ENCODE peak calls at places on chromosome 21, in seven cellular contexts. One of them, this sample, is unnamed.

GRCh38 chr21:42145569-42146250 is 73.2 kb upstream of the ABCG1 start:
- DNase-seq in H9: peak; percentile 67
- DNase-seq in thoracic aorta: no peak
- DNase-seq in GM13977: peak; percentile 94
- DNase-seq in H1: peak; percentile 7
- DNase-seq in mesothelial cell of epicardium: peak; percentile 70
- DNase-seq in CD4-positive, alpha-beta T cell: peak; percentile 49
- DNase-seq in this sample: peak; percentile 60

GRCh38 chr21:43297989-43298388 is 128.9 kb downstream of the SIK1 start:
- DNase-seq in H9: no peak
- DNase-seq in thoracic aorta: no peak
- DNase-seq in GM13977: no peak
- DNase-seq in H1: no peak
- DNase-seq in mesothelial cell of epicardium: no peak
- DNase-seq in CD4-positive, alpha-beta T cell: no peak
- DNase-seq in this sample: no peak

GRCh38 chr21:42486551-42486950 is 9.5 kb downstream of the RSPH1 start:
- DNase-seq in H9: no peak
- DNase-seq in thoracic aorta: no peak
- DNase-seq in GM13977: no peak
- DNase-seq in H1: no peak
- DNase-seq in mesothelial cell of epicardium: no peak
- DNase-seq in CD4-positive, alpha-beta T cell: no peak
- DNase-seq in this sample: no peak

GRCh38 chr21:42672699-42673458 is 19.5 kb downstream of the PDE9A start:
- DNase-seq in H9: no peak
- DNase-seq in thoracic aorta: no peak
- DNase-seq in GM13977: no peak
- DNase-seq in H1: no peak
- DNase-seq in mesothelial cell of epicardium: no peak
- DNase-seq in CD4-positive, alpha-beta T cell: no peak
- DNase-seq in this sample: no peak

GRCh38 chr21:38351961-38352521 is 95.2 kb downstream of the KCNJ15 start:
- DNase-seq in H9: no peak
- DNase-seq in thoracic aorta: no peak
- DNase-seq in GM13977: no peak
- DNase-seq in H1: peak; percentile 33
- DNase-seq in mesothelial cell of epicardium: no peak
- DNase-seq in CD4-positive, alpha-beta T cell: no peak
- DNase-seq in this sample: no peak

GRCh38 chr21:18369115-18369514 is 34.5 kb downstream of the TMPRSS15 start:
- DNase-seq in H9: no peak
- DNase-seq in thoracic aorta: no peak
- DNase-seq in GM13977: no peak
- DNase-seq in H1: no peak
- DNase-seq in mesothelial cell of epicardium: no peak
- DNase-seq in CD4-positive, alpha-beta T cell: no peak
- DNase-seq in this sample: no peak

GRCh38 chr21:43331962-43332458 is 94.9 kb downstream of the SIK1 start:
- DNase-seq in H9: no peak
- DNase-seq in thoracic aorta: no peak
- DNase-seq in GM13977: no peak
- DNase-seq in H1: no peak
- DNase-seq in mesothelial cell of epicardium: no peak
- DNase-seq in CD4-positive, alpha-beta T cell: no peak
- DNase-seq in this sample: no peak

GRCh38 chr21:27536319-27536718 is 569.4 kb upstream of the ADAMTS5 start:
- DNase-seq in H9: no peak
- DNase-seq in thoracic aorta: no peak
- DNase-seq in GM13977: no peak
- DNase-seq in H1: no peak
- DNase-seq in mesothelial cell of epicardium: no peak
- DNase-seq in CD4-positive, alpha-beta T cell: no peak
- DNase-seq in this sample: no peak

GRCh38 chr21:41706678-41707077 is 60.2 kb downstream of the RIPK4 start:
- DNase-seq in H9: no peak
- DNase-seq in thoracic aorta: no peak
- DNase-seq in GM13977: no peak
- DNase-seq in H1: no peak
- DNase-seq in mesothelial cell of epicardium: no peak
- DNase-seq in CD4-positive, alpha-beta T cell: no peak
- DNase-seq in this sample: no peak

GRCh38 chr21:27572681-27573080 is 605.8 kb upstream of the ADAMTS5 start:
- DNase-seq in H9: no peak
- DNase-seq in thoracic aorta: no peak
- DNase-seq in GM13977: no peak
- DNase-seq in H1: no peak
- DNase-seq in mesothelial cell of epicardium: no peak
- DNase-seq in CD4-positive, alpha-beta T cell: no peak
- DNase-seq in this sample: no peak

GRCh38 chr21:27423906-27424595 is 457.2 kb upstream of the ADAMTS5 start:
- DNase-seq in H9: peak; percentile 55
- DNase-seq in thoracic aorta: no peak
- DNase-seq in GM13977: no peak
- DNase-seq in H1: peak; percentile 73
- DNase-seq in mesothelial cell of epicardium: no peak
- DNase-seq in CD4-positive, alpha-beta T cell: no peak
- DNase-seq in this sample: no peak

GRCh38 chr21:41906770-41907169 is 27.6 kb upstream of the PRDM15 start:
- DNase-seq in H9: no peak
- DNase-seq in thoracic aorta: no peak
- DNase-seq in GM13977: no peak
- DNase-seq in H1: no peak
- DNase-seq in mesothelial cell of epicardium: no peak
- DNase-seq in CD4-positive, alpha-beta T cell: no peak
- DNase-seq in this sample: no peak

GRCh38 chr21:17673261-17674020 is 60.7 kb upstream of the BTG3 start:
- DNase-seq in H9: no peak
- DNase-seq in thoracic aorta: no peak
- DNase-seq in GM13977: no peak
- DNase-seq in H1: no peak
- DNase-seq in mesothelial cell of epicardium: no peak
- DNase-seq in CD4-positive, alpha-beta T cell: no peak
- DNase-seq in this sample: no peak

GRCh38 chr21:21101911-21102310 is 103.7 kb downstream of the NCAM2 start:
- DNase-seq in H9: peak; percentile 46
- DNase-seq in thoracic aorta: no peak
- DNase-seq in GM13977: no peak
- DNase-seq in H1: no peak
- DNase-seq in mesothelial cell of epicardium: no peak
- DNase-seq in CD4-positive, alpha-beta T cell: no peak
- DNase-seq in this sample: no peak

GRCh38 chr21:38075833-38076567 is 159.7 kb upstream of the KCNJ6 start:
- DNase-seq in H9: no peak
- DNase-seq in thoracic aorta: no peak
- DNase-seq in GM13977: no peak
- DNase-seq in H1: no peak
- DNase-seq in mesothelial cell of epicardium: no peak
- DNase-seq in CD4-positive, alpha-beta T cell: no peak
- DNase-seq in this sample: no peak

GRCh38 chr21:39529026-39529425 is 77.3 kb downstream of the SH3BGR start:
- DNase-seq in H9: no peak
- DNase-seq in thoracic aorta: no peak
- DNase-seq in GM13977: no peak
- DNase-seq in H1: no peak
- DNase-seq in mesothelial cell of epicardium: no peak
- DNase-seq in CD4-positive, alpha-beta T cell: no peak
- DNase-seq in this sample: no peak

GRCh38 chr21:39533545-39534226 is 79.1 kb upstream of the B3GALT5 start:
- DNase-seq in H9: no peak
- DNase-seq in thoracic aorta: no peak
- DNase-seq in GM13977: no peak
- DNase-seq in H1: no peak
- DNase-seq in mesothelial cell of epicardium: no peak
- DNase-seq in CD4-positive, alpha-beta T cell: no peak
- DNase-seq in this sample: no peak

GRCh38 chr21:39527664-39528381 is 76.1 kb downstream of the SH3BGR start:
- DNase-seq in H9: no peak
- DNase-seq in thoracic aorta: no peak
- DNase-seq in GM13977: no peak
- DNase-seq in H1: no peak
- DNase-seq in mesothelial cell of epicardium: no peak
- DNase-seq in CD4-positive, alpha-beta T cell: no peak
- DNase-seq in this sample: no peak

GRCh38 chr21:39535646-39536437 is 76.9 kb upstream of the B3GALT5 start:
- DNase-seq in H9: no peak
- DNase-seq in thoracic aorta: no peak
- DNase-seq in GM13977: no peak
- DNase-seq in H1: no peak
- DNase-seq in mesothelial cell of epicardium: no peak
- DNase-seq in CD4-positive, alpha-beta T cell: no peak
- DNase-seq in this sample: no peak

GRCh38 chr21:39531777-39532333 is 80.1 kb downstream of the SH3BGR start:
- DNase-seq in H9: no peak
- DNase-seq in thoracic aorta: no peak
- DNase-seq in GM13977: no peak
- DNase-seq in H1: no peak
- DNase-seq in mesothelial cell of epicardium: no peak
- DNase-seq in CD4-positive, alpha-beta T cell: no peak
- DNase-seq in this sample: no peak
- TF ChIP-seq CTCF in H9: no peak
- TF ChIP-seq CTCF in thoracic aorta: no peak
- TF ChIP-seq CTCF in GM13977: no peak
- TF ChIP-seq CTCF in H1: no peak
- TF ChIP-seq CTCF in mesothelial cell of epicardium: no peak
- TF ChIP-seq CTCF in CD4-positive, alpha-beta T cell: no peak
- TF ChIP-seq CTCF in this sample: no peak

GRCh38 chr21:44797775-44798174 is 3.8 kb downstream of the UBE2G2 start:
- DNase-seq in H9: no peak
- DNase-seq in thoracic aorta: no peak
- DNase-seq in GM13977: no peak
- DNase-seq in H1: no peak
- DNase-seq in mesothelial cell of epicardium: no peak
- DNase-seq in CD4-positive, alpha-beta T cell: no peak
- DNase-seq in this sample: no peak

GRCh38 chr21:44801468-44802395 is at the start of gene UBE2G2:
- DNase-seq in H9: peak; percentile 78
- DNase-seq in thoracic aorta: no peak
- DNase-seq in GM13977: peak; percentile 97
- DNase-seq in H1: no peak
- DNase-seq in mesothelial cell of epicardium: peak; percentile 93
- DNase-seq in CD4-positive, alpha-beta T cell: peak; percentile 81
- DNase-seq in this sample: peak; percentile 85

GRCh38 chr21:44802396-44803153 is 955 bp upstream of the UBE2G2 start:
- DNase-seq in H9: no peak
- DNase-seq in thoracic aorta: no peak
- DNase-seq in GM13977: no peak
- DNase-seq in H1: no peak
- DNase-seq in mesothelial cell of epicardium: no peak
- DNase-seq in CD4-positive, alpha-beta T cell: no peak
- DNase-seq in this sample: no peak

GRCh38 chr21:44800971-44801467 is 601 bp downstream of the UBE2G2 start:
- DNase-seq in H9: no peak
- DNase-seq in thoracic aorta: no peak
- DNase-seq in GM13977: peak; percentile 78
- DNase-seq in H1: no peak
- DNase-seq in mesothelial cell of epicardium: no peak
- DNase-seq in CD4-positive, alpha-beta T cell: no peak
- DNase-seq in this sample: peak; percentile 29

GRCh38 chr21:44800103-44800502 is 1.5 kb downstream of the UBE2G2 start:
- DNase-seq in H9: no peak
- DNase-seq in thoracic aorta: no peak
- DNase-seq in GM13977: no peak
- DNase-seq in H1: no peak
- DNase-seq in mesothelial cell of epicardium: no peak
- DNase-seq in CD4-positive, alpha-beta T cell: no peak
- DNase-seq in this sample: no peak
- TF ChIP-seq CTCF in H9: peak; percentile 62
- TF ChIP-seq CTCF in thoracic aorta: no peak
- TF ChIP-seq CTCF in GM13977: peak; percentile 40
- TF ChIP-seq CTCF in H1: peak; percentile 41
- TF ChIP-seq CTCF in mesothelial cell of epicardium: peak; percentile 32
- TF ChIP-seq CTCF in CD4-positive, alpha-beta T cell: no peak
- TF ChIP-seq CTCF in this sample: no peak

GRCh38 chr21:32167513-32167912 is 111.3 kb downstream of the MIS18A start:
- DNase-seq in H9: no peak
- DNase-seq in thoracic aorta: no peak
- DNase-seq in GM13977: no peak
- DNase-seq in H1: no peak
- DNase-seq in mesothelial cell of epicardium: no peak
- DNase-seq in CD4-positive, alpha-beta T cell: no peak
- DNase-seq in this sample: no peak

GRCh38 chr21:32163386-32163785 is 115.5 kb downstream of the MIS18A start:
- DNase-seq in H9: no peak
- DNase-seq in thoracic aorta: no peak
- DNase-seq in GM13977: no peak
- DNase-seq in H1: no peak
- DNase-seq in mesothelial cell of epicardium: no peak
- DNase-seq in CD4-positive, alpha-beta T cell: no peak
- DNase-seq in this sample: no peak
- TF ChIP-seq CTCF in H9: peak; percentile 41
- TF ChIP-seq CTCF in thoracic aorta: no peak
- TF ChIP-seq CTCF in GM13977: no peak
- TF ChIP-seq CTCF in H1: peak; percentile 41
- TF ChIP-seq CTCF in mesothelial cell of epicardium: no peak
- TF ChIP-seq CTCF in CD4-positive, alpha-beta T cell: no peak
- TF ChIP-seq CTCF in this sample: no peak

GRCh38 chr21:46311568-46311967 is 12.1 kb downstream of the C21orf58 start:
- DNase-seq in H9: no peak
- DNase-seq in thoracic aorta: no peak
- DNase-seq in GM13977: no peak
- DNase-seq in H1: no peak
- DNase-seq in mesothelial cell of epicardium: no peak
- DNase-seq in CD4-positive, alpha-beta T cell: no peak
- DNase-seq in this sample: no peak

GRCh38 chr21:46316708-46317324 is 6.9 kb downstream of the C21orf58 start:
- DNase-seq in H9: no peak
- DNase-seq in thoracic aorta: no peak
- DNase-seq in GM13977: no peak
- DNase-seq in H1: no peak
- DNase-seq in mesothelial cell of epicardium: no peak
- DNase-seq in CD4-positive, alpha-beta T cell: no peak
- DNase-seq in this sample: no peak

GRCh38 chr21:46318464-46318845 is 5.2 kb downstream of the C21orf58 start:
- DNase-seq in H9: no peak
- DNase-seq in thoracic aorta: no peak
- DNase-seq in GM13977: no peak
- DNase-seq in H1: no peak
- DNase-seq in mesothelial cell of epicardium: no peak
- DNase-seq in CD4-positive, alpha-beta T cell: no peak
- DNase-seq in this sample: no peak

GRCh38 chr21:46317710-46318463 is 5.8 kb downstream of the C21orf58 start:
- DNase-seq in H9: peak; percentile 65
- DNase-seq in thoracic aorta: no peak
- DNase-seq in GM13977: no peak
- DNase-seq in H1: no peak
- DNase-seq in mesothelial cell of epicardium: no peak
- DNase-seq in CD4-positive, alpha-beta T cell: no peak
- DNase-seq in this sample: no peak

DNA sequence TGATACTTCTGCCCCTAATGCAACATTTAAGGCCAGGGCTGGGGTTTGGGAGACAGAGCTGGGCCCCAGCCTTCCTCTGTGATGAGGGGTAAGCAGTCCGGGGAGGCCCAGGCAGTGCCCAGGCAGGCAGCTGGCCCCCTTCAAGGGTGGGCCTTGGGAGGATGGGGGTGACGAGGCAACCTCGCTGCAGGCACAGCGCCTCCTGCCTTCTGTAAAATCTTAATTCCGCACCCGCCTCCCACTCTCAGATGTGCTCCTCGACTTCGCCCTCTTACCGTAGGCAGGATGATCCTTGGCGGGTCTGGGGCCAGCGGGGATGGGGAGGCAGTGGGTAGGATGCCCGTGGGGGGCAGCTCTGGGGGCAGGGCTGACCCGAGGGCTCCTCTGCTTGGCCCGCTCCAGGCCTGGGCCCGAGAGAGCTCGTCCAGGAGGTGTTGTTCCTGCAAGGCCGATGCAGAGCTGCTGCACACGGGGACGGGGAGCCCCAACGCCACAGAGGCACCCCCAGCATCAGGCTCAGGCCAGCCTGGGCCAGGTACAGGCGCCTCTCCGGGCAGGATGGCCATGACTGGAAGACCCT is 9.1 kb downstream of the C21orf58 start:
- DNase-seq in H9: no peak
- DNase-seq in thoracic aorta: no peak
- DNase-seq in GM13977: no peak
- DNase-seq in H1: no peak
- DNase-seq in mesothelial cell of epicardium: no peak
- DNase-seq in CD4-positive, alpha-beta T cell: no peak
- DNase-seq in this sample: no peak
- TF ChIP-seq CTCF in H9: peak; percentile 38
- TF ChIP-seq CTCF in thoracic aorta: no peak
- TF ChIP-seq CTCF in GM13977: no peak
- TF ChIP-seq CTCF in H1: peak; percentile 38
- TF ChIP-seq CTCF in mesothelial cell of epicardium: no peak
- TF ChIP-seq CTCF in CD4-positive, alpha-beta T cell: no peak
- TF ChIP-seq CTCF in this sample: no peak